ENCODE peak calls at places on chromosomes 11 and 22, in ten cellular contexts. T is cardiac fibroblast; C is skeletal muscle cell; I is HL-60; H is A549; R is heart left ventricle; Q is cardiac muscle cell; D is CD8-positive, alpha-beta memory T cell; E is IMR-90; L is body of pancreas. Y is an unnamed sample.

GRCh38 chr11:128777369-128778011 is 83.6 kb downstream of the FLI1 start:
- DNase-seq in R (no peak), I (no peak), T (no peak), E (no peak), H (no peak), D (no peak), L (no peak), Q (no peak), C (no peak), Y (no peak)

GRCh38 chr11:1082346-1082727 is 7.7 kb downstream of the MUC2 start:
- DNase-seq in H (no peak), E (no peak), Q (no peak), R (no peak), D (no peak), I (no peak), T (no peak), C (no peak), L (no peak), Y (no peak)

GRCh38 chr11:29171350-29171950 is 845.4 kb downstream of the KCNA4 start:
- DNase-seq in L (no peak), R (no peak), E (peak; percentile 37), C (no peak), H (no peak), T (no peak), D (no peak), Q (no peak), I (no peak), Y (no peak)

GRCh38 chr22:41444360-41445170 is 2.0 kb downstream of the TOB2 start:
- DNase-seq in T (peak; percentile 96), I (no peak), E (peak; percentile 98), C (peak; percentile 94), D (peak; percentile 74), L (peak; percentile 89), Q (peak; percentile 98), H (peak; percentile 77), R (peak; percentile 93), Y (peak; percentile 88)

GRCh38 chr22:24460418-24461089 is 33.2 kb downstream of the ADORA2A start:
- DNase-seq in L (no peak), C (no peak), E (peak; percentile 28), Q (peak; percentile 47), H (no peak), T (no peak), D (no peak), I (no peak), R (no peak), Y (no peak)

GRCh38 chr11:134275188-134275533 is 1.0 kb upstream of the GLB1L3 start:
- DNase-seq in D (no peak), L (no peak), H (no peak), E (no peak), R (no peak), Q (no peak), C (no peak), T (no peak), I (no peak), Y (no peak)

GRCh38 chr22:33781396-33781795 is 138.9 kb downstream of the LARGE1 start:
- DNase-seq in E (peak; percentile 33), D (no peak), T (peak; percentile 7), I (no peak), Q (peak; percentile 58), L (no peak), C (no peak), H (no peak), R (peak; percentile 48), Y (no peak)

GRCh38 chr22:28769394-28770085 is 3.0 kb upstream of the CCDC117 start:
- DNase-seq in L (no peak), C (no peak), D (no peak), Q (no peak), E (no peak), I (no peak), T (no peak), H (no peak), R (no peak), Y (no peak)

GRCh38 chr22:16776088-16776487 is 49.1 kb downstream of the XKR3 start:
- DNase-seq in D (no peak), E (no peak), C (no peak), H (no peak), T (no peak), Q (no peak), R (no peak), I (no peak), L (no peak), Y (no peak)

GRCh38 chr22:40401532-40401931 is 31.1 kb downstream of the SGSM3 start:
- DNase-seq in C (no peak), H (no peak), Q (no peak), R (no peak), I (no peak), D (peak; percentile 52), E (no peak), T (no peak), L (no peak), Y (no peak)

GRCh38 chr11:44923080-44923479 is 27.6 kb downstream of the TP53I11 start:
- DNase-seq in L (no peak), D (no peak), H (no peak), Q (no peak), T (no peak), R (no peak), E (no peak), I (no peak), C (no peak), Y (no peak)

GRCh38 chr22:39092111-39092867 is 4.8 kb upstream of the APOBEC3H start:
- DNase-seq in E (no peak), C (no peak), Q (no peak), H (no peak), D (no peak), L (no peak), T (no peak), R (no peak), I (no peak), Y (no peak)

GRCh38 chr11:2868604-2869526 is 16.7 kb downstream of the CDKN1C start:
- DNase-seq in R (no peak), H (no peak), I (no peak), C (no peak), T (no peak), D (no peak), Q (no peak), E (no peak), L (no peak), Y (no peak)

GRCh38 chr11:19828382-19829108 is 115.9 kb downstream of the NAV2 start:
- DNase-seq in D (no peak), L (no peak), H (no peak), C (no peak), T (peak; percentile 30), E (no peak), Q (peak; percentile 20), R (no peak), I (no peak), Y (peak; percentile 15)

GRCh38 chr22:32473388-32473952 is 1.1 kb upstream of the FBXO7 start:
- DNase-seq in Q (peak; percentile 71), C (peak; percentile 30), R (peak; percentile 19), I (peak; percentile 22), L (no peak), H (peak; percentile 12), D (peak; percentile 64), T (peak; percentile 81), E (peak; percentile 70), Y (no peak)
- H3K4me3 ChIP-seq in Q (no peak overlapping the region), C (peak overlapping the region; percentile 89), R (peak overlapping the region; percentile 55), I (no peak overlapping the region), L (no peak overlapping the region), H (peak overlapping the region; percentile 81), D (peak overlapping the region; percentile 93), T (peak overlapping the region; percentile 90), E (no peak overlapping the region), Y (peak overlapping the region; percentile 90)

DNA sequence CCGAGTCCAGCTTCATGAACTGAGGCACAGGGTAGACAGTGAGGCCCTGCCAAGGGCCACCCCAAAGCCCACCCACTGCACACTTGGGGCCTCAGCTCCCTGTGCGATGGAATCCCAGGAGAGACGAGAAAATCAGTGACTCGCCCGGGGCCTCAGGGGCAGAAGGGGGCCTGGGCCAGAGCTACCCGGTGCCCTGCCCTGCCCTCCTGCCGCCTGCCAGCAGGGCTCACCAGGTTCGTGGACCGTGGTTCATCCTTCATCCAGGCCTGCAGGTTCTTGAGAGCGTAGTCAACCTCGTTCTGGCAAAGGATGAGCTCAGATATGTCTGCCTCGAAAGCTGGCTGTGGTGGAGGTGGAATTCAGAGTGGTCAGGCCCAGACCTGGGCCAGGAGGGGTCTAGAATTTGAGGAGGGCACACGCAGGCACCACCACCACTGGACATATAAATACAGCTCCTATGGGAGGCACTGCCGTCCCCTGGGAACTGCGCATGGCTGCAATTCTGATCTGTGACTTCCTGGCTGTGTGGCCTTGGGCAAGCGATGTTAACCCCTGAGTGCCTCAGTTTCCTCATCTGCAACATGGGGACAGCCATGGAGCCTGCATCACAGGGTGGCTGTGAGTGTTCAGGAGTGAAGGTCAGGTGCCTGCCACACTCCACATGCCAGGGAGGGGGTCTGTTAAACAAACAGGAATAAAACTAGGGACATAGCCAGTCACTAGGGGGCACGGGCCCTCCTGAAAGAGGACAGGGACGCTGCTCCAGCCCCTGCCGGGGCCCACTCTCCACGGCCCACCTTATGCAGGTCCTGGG is 7.5 kb downstream of the ALDH3B2 start:
- DNase-seq in C (no peak), D (no peak), R (no peak), E (no peak), Q (no peak), T (no peak), H (no peak), L (no peak), I (no peak), Y (no peak)
- H3K4me3 ChIP-seq in C (no peak overlapping the region), D (no peak overlapping the region), R (no peak overlapping the region), E (no peak overlapping the region), Q (no peak overlapping the region), T (no peak overlapping the region), H (no peak overlapping the region), L (no peak overlapping the region), I (no peak overlapping the region), Y (no peak overlapping the region)

DNA sequence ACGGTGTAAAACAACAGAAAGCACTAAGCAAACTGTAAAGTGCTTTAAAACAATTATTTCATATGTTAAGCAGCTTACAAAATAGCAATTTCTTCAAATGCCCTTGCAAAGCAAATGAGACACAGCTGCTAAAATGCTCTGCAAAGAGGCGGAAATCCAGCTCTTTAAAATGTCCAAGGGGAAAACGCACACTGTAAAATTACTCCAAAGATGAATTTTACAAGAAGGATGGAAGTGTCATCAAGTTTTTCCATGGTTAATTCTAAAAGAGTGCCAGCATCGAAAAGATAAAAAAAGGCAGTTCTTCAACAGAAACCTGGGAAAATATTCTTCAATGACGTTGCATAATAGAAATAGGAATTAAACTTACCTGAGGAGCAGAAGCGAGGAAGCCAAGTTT is 64.0 kb upstream of the BLID start:
- DNase-seq in C (no peak), I (no peak), L (no peak), Q (no peak), T (no peak), D (no peak), R (no peak), H (no peak), E (no peak), Y (no peak)
- H3K4me3 ChIP-seq in C (peak overlapping the region; percentile 71), I (no peak overlapping the region), L (no peak overlapping the region), Q (no peak overlapping the region), T (peak overlapping the region; percentile 64), D (no peak overlapping the region), R (no peak overlapping the region), H (peak overlapping the region; percentile 43), E (peak overlapping the region; percentile 61), Y (no peak overlapping the region)

DNA sequence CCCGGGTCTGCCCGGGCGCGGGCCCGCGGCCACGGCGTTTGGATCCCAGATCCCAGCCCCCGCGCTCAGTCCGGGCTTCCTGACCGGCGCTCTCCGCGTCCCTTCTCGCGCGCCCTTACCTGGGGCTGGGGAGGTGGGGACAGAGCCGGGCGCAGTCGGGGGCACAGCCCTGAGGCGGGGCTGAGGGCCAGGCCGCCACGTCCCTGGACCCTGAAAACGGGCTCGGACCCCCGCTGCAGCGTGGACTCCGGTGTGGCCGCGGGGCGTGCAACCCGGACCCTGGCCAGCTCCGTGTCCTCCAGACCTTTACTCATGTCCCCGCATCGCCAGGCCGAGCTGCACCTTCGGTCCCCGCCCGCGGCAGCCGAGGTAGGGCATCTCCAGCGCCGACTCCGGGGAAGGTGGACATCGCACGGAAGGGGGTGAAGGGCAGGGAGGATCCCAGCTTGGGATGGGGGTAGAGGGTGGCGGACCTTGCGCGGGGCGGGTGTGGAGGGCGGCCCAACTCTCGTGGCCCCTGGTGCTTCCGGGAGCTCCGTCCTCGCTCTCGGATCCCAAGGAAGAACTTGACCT is 9.9 kb upstream of the AIFM3 start:
- DNase-seq in D (no peak), L (peak; percentile 32), H (peak; percentile 30), E (no peak), I (peak; percentile 37), Q (peak; percentile 29), T (no peak), C (no peak), R (no peak), Y (no peak)
- H3K4me3 ChIP-seq in D (peak overlapping the region; percentile 19), L (peak overlapping the region; percentile 44), H (peak overlapping the region; percentile 84), E (peak overlapping the region; percentile 51), I (peak overlapping the region; percentile 84), Q (peak overlapping the region; percentile 40), T (peak overlapping the region; percentile 64), C (peak overlapping the region; percentile 60), R (peak overlapping the region; percentile 47), Y (peak overlapping the region; percentile 70)